ENCODE peak calls at places on chromosomes 3 and 15, in four cellular contexts. Z is HepG2, U is fibroblast of lung, H is neural progenitor cell. R is an unnamed sample.

GRCh38 chr15:38521316-38521715 is 43.3 kb downstream of the RASGRP1 start:
- DNase-seq in Z (no peak), U (no peak), H (no peak), R (no peak)

GRCh38 chr3:12990306-12990705 is 82.9 kb downstream of the IQSEC1 start:
- DNase-seq in Z (no peak), U (no peak), H (no peak), R (peak; percentile 31)

GRCh38 chr15:67142142-67143092 is 77.0 kb downstream of the SMAD3 start:
- DNase-seq in Z (no peak), U (no peak), H (no peak), R (peak; percentile 92)

GRCh38 chr3:23992051-23992628 is 47.1 kb downstream of the NR1D2 start:
- DNase-seq in Z (no peak), U (peak; percentile 51), H (peak; percentile 25), R (peak; percentile 74)

GRCh38 chr3:183527980-183528379 is 27.5 kb downstream of the KLHL6 start:
- DNase-seq in Z (no peak), U (no peak), H (no peak), R (no peak)

GRCh38 chr3:21839592-21839991 is 88.6 kb upstream of the ZNF385D start:
- DNase-seq in Z (no peak), U (peak; percentile 95), H (no peak), R (peak; percentile 96)

GRCh38 chr3:67037615-67038014 is 39.5 kb downstream of the KBTBD8 start:
- DNase-seq in Z (no peak), U (peak; percentile 58), H (no peak), R (peak; percentile 8)

GRCh38 chr15:24878153-24878552 is 76.6 kb upstream of the SNRPN start:
- DNase-seq in Z (peak; percentile 38), U (peak; percentile 70), H (no peak), R (peak; percentile 52)

GRCh38 chr3:172194702-172195392 is 155.5 kb downstream of the FNDC3B start:
- DNase-seq in Z (no peak), U (no peak), H (peak; percentile 74), R (peak; percentile 42)

GRCh38 chr15:47551079-47551478 is 166.2 kb upstream of the SEMA6D start:
- DNase-seq in Z (no peak), U (no peak), H (peak; percentile 55), R (peak; percentile 3)

GRCh38 chr15:68382286-68383007 is 49.5 kb downstream of the ITGA11 start:
- DNase-seq in Z (no peak), U (no peak), H (no peak), R (peak; percentile 41)

GRCh38 chr3:193301441-193301840 is 60.4 kb downstream of the PLAAT1 start:
- DNase-seq in Z (no peak), U (no peak), H (no peak), R (peak; percentile 30)

GRCh38 chr3:16512435-16513140 is 911 bp downstream of the RFTN1 start:
- DNase-seq in Z (no peak), U (no peak), H (peak; percentile 32), R (peak; percentile 76)

GRCh38 chr3:127628788-127629456 is at the start of gene PODXL2:
- DNase-seq in Z (peak; percentile 28), U (peak; percentile 43), H (peak; percentile 90), R (peak; percentile 80)

GRCh38 chr3:100708644-100708988 is 678 bp upstream of the TFG start:
- DNase-seq in Z (peak; percentile 3), U (no peak), H (no peak), R (no peak)

GRCh38 chr15:60605879-60606304 is 127.0 kb upstream of the ICE2 start:
- DNase-seq in Z (no peak), U (peak; percentile 76), H (no peak), R (peak; percentile 86)

GRCh38 chr15:80179025-80179759 is 26.4 kb downstream of the FAH start:
- DNase-seq in Z (no peak), U (peak; percentile 98), H (no peak), R (peak; percentile 93)

GRCh38 chr3:156509209-156510174 is 45.4 kb downstream of the SSR3 start:
- DNase-seq in Z (peak; percentile 18), U (peak; percentile 76), H (peak; percentile 61), R (peak; percentile 73)

GRCh38 chr15:68232937-68233336 is 3.4 kb upstream of the CLN6 start:
- DNase-seq in Z (no peak), U (no peak), H (no peak), R (no peak)

GRCh38 chr3:139491027-139491700 is 14.8 kb upstream of the RBP2 start:
- DNase-seq in Z (peak; percentile 17), U (no peak), H (no peak), R (no peak)

GRCh38 chr15:67080118-67080899 is 14.9 kb downstream of the SMAD3 start:
- DNase-seq in Z (no peak), U (peak; percentile 87), H (no peak), R (peak; percentile 90)

GRCh38 chr3:11734-12133 is 184.8 kb upstream of the CHL1 start:
- DNase-seq in Z (no peak), U (peak; percentile 27), H (peak; percentile 34), R (no peak)

GRCh38 chr3:122635789-122636188 is 44.9 kb upstream of the PARP14 start:
- DNase-seq in Z (no peak), U (no peak), H (no peak), R (peak; percentile 39)

GRCh38 chr3:57852896-57853295 is 96.8 kb downstream of the SLMAP start:
- DNase-seq in Z (peak; percentile 9), U (peak; percentile 54), H (no peak), R (peak; percentile 54)

GRCh38 chr15:73022156-73022555 is 30.1 kb upstream of the NEO1 start:
- DNase-seq in Z (no peak), U (peak; percentile 30), H (no peak), R (no peak)

GRCh38 chr3:119588112-119588511 is 8.8 kb downstream of the ADPRH start:
- DNase-seq in Z (no peak), U (no peak), H (no peak), R (peak; percentile 21)

GRCh38 chr3:79558943-79559342 is 208.9 kb downstream of the ROBO1 start:
- DNase-seq in Z (no peak), U (no peak), H (no peak), R (no peak)

GRCh38 chr3:16837602-16838001 is 47.2 kb upstream of the PLCL2 start:
- DNase-seq in Z (no peak), U (no peak), H (no peak), R (no peak)

DNA sequence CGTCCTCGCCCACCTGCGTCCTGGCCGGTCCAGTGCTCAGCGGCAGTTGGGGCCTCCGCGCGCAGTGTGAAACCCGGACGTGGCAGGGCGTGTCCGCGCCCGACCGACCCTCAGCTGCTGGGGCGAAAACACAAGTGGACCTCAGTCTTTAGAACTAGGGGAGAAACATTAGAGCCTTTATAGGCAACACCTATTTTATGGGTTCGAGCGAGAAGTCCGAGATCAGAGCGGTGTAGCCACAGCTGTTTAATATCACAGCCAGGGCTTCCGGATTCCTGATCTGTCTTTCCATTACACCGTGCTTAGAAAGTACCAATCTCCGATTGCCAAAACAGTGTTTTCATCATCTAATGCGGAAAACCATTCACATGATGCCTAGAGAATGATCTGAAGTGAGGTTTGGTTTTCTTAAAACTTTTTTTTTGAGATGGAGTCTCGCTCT is 516 bp downstream of the RAD51 start:
- DNase-seq in Z (peak; percentile 4), U (peak; percentile 14), H (no peak), R (peak; percentile 63)
- H3K9ac ChIP-seq in Z (peak overlapping the region; percentile 90), U (peak overlapping the region; percentile 96), H (peak overlapping the region; percentile 66), R (peak overlapping the region; percentile 85)

DNA sequence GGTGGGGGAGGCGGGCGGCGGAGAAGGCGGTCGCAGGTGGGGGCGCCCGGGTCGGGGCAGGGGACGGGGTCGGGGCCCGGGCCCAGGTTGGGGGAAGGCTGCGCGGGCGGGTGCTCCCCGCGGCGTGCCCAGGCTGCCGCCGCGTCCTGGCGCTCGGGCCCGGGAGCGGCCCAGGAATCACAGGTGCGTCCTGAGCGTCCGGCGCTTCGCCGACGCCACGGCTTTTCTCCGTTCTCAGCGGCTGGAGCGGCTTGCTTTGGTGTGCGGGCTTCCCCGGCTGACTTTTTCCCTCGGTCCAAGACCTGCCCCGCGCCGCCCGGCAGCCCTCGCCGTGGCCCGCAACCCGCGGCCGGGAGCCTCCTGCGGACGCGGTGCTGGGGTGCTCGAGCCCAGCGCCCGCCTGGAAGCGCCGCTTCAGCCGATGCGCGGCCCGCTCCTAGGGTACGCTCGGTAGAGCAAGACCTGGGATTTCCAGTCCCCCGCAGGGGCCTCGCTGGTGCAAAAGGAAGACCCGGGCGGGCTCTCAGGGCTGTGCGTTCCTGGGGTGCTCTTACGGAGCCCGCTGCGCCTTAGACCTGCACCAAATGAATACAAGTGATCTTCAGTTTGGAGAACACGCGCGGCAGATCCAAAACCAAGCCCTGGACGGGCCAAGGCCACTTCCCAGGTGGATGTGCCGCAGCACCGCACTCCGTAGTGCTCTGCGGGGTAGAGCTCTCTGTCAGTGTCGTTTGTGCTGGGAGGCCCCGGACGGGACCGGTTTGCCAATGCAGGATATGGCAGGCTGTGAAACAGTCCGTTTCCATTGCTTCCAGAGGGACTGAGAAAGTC is 639 bp downstream of the NIPA1 start:
- DNase-seq in Z (peak; percentile 10), U (peak; percentile 15), H (peak; percentile 66), R (peak; percentile 54)
- TF ChIP-seq EZH2 in Z (no peak), U (no peak), H (peak; percentile 19), R (no peak)

GRCh38 chr3:69200384-69201068 is 78.1 kb upstream of the LMOD3 start:
- DNase-seq in Z (peak; percentile 88), U (peak; percentile 53), H (peak; percentile 31), R (no peak)
- H3K4me2 ChIP-seq in Z (peak overlapping the region; percentile 88), U (peak overlapping the region; percentile 23), H (peak overlapping the region; percentile 48), R (no peak overlapping the region)

GRCh38 chr3:111801697-111802655 is 57.1 kb upstream of the PHLDB2 start:
- DNase-seq in Z (no peak), U (peak; percentile 97), H (no peak), R (peak; percentile 97)

GRCh38 chr3:111800472-111800871 is 58.6 kb upstream of the PHLDB2 start:
- DNase-seq in Z (no peak), U (no peak), H (no peak), R (peak; percentile 14)

GRCh38 chr3:111803123-111803593 is 55.9 kb upstream of the PHLDB2 start:
- DNase-seq in Z (no peak), U (peak; percentile 99), H (no peak), R (peak; percentile 98)

GRCh38 chr3:111799951-111800350 is 59.1 kb upstream of the PHLDB2 start:
- DNase-seq in Z (no peak), U (no peak), H (no peak), R (no peak)

GRCh38 chr3:111802700-111803099 is 56.4 kb upstream of the PHLDB2 start:
- DNase-seq in Z (no peak), U (no peak), H (no peak), R (no peak)
- H3K9ac ChIP-seq in Z (no peak overlapping the region), U (peak overlapping the region; percentile 34), H (no peak overlapping the region), R (peak overlapping the region; percentile 83)

R was measured in GM23248.